ENCODE peak calls at places on chromosomes 5 and 9, in nine cellular contexts. One of them, this sample, is unnamed.

GRCh38 chr5:34709861-34710673 is 53.9 kb downstream of the RAI14 start:
- DNase-seq in heart right ventricle: no peak
- DNase-seq in ascending aorta: no peak
- DNase-seq in Calu3: no peak
- DNase-seq in kidney: no peak
- DNase-seq in HFF-Myc: peak; percentile 44
- DNase-seq in HuH-7.5: no peak
- DNase-seq in pons: no peak
- DNase-seq in effector CD4-positive, alpha-beta T cell: no peak
- DNase-seq in this sample: peak; percentile 91

GRCh38 chr5:135234242-135235000 is 164.6 kb downstream of the MACROH2A1 start:
- DNase-seq in heart right ventricle: no peak
- DNase-seq in ascending aorta: no peak
- DNase-seq in Calu3: no peak
- DNase-seq in kidney: peak; percentile 32
- DNase-seq in HFF-Myc: no peak
- DNase-seq in HuH-7.5: no peak
- DNase-seq in pons: no peak
- DNase-seq in effector CD4-positive, alpha-beta T cell: no peak
- DNase-seq in this sample: no peak

GRCh38 chr9:38388283-38389223 is 3.9 kb upstream of the ALDH1B1 start:
- DNase-seq in heart right ventricle: no peak
- DNase-seq in ascending aorta: no peak
- DNase-seq in Calu3: no peak
- DNase-seq in kidney: no peak
- DNase-seq in HFF-Myc: no peak
- DNase-seq in HuH-7.5: no peak
- DNase-seq in pons: no peak
- DNase-seq in effector CD4-positive, alpha-beta T cell: no peak
- DNase-seq in this sample: no peak

GRCh38 chr5:72648511-72648910 is 141.3 kb upstream of the ZNF366 start:
- DNase-seq in heart right ventricle: no peak
- DNase-seq in ascending aorta: no peak
- DNase-seq in Calu3: no peak
- DNase-seq in kidney: no peak
- DNase-seq in HFF-Myc: no peak
- DNase-seq in HuH-7.5: no peak
- DNase-seq in pons: peak; percentile 26
- DNase-seq in effector CD4-positive, alpha-beta T cell: no peak
- DNase-seq in this sample: no peak

GRCh38 chr9:108041551-108041950 is 552.0 kb upstream of the KLF4 start:
- DNase-seq in heart right ventricle: no peak
- DNase-seq in ascending aorta: no peak
- DNase-seq in Calu3: no peak
- DNase-seq in kidney: no peak
- DNase-seq in HFF-Myc: no peak
- DNase-seq in HuH-7.5: no peak
- DNase-seq in pons: no peak
- DNase-seq in effector CD4-positive, alpha-beta T cell: no peak
- DNase-seq in this sample: no peak

GRCh38 chr9:96009690-96010477 is 134.4 kb downstream of the ERCC6L2 start:
- DNase-seq in heart right ventricle: no peak
- DNase-seq in ascending aorta: no peak
- DNase-seq in Calu3: no peak
- DNase-seq in kidney: no peak
- DNase-seq in HFF-Myc: no peak
- DNase-seq in HuH-7.5: no peak
- DNase-seq in pons: no peak
- DNase-seq in effector CD4-positive, alpha-beta T cell: peak; percentile 37
- DNase-seq in this sample: no peak

GRCh38 chr5:150180241-150181027 is 9.4 kb upstream of the SLC6A7 start:
- DNase-seq in heart right ventricle: peak; percentile 73
- DNase-seq in ascending aorta: peak; percentile 44
- DNase-seq in Calu3: no peak
- DNase-seq in kidney: peak; percentile 83
- DNase-seq in HFF-Myc: no peak
- DNase-seq in HuH-7.5: no peak
- DNase-seq in pons: peak; percentile 66
- DNase-seq in effector CD4-positive, alpha-beta T cell: no peak
- DNase-seq in this sample: no peak

GRCh38 chr9:89312154-89312616 is 1.2 kb downstream of the CKS2 start:
- DNase-seq in heart right ventricle: no peak
- DNase-seq in ascending aorta: no peak
- DNase-seq in Calu3: no peak
- DNase-seq in kidney: no peak
- DNase-seq in HFF-Myc: no peak
- DNase-seq in HuH-7.5: no peak
- DNase-seq in pons: no peak
- DNase-seq in effector CD4-positive, alpha-beta T cell: no peak
- DNase-seq in this sample: no peak

GRCh38 chr5:139462582-139463276 is at the start of gene ECSCR:
- DNase-seq in heart right ventricle: peak; percentile 79
- DNase-seq in ascending aorta: no peak
- DNase-seq in Calu3: no peak
- DNase-seq in kidney: no peak
- DNase-seq in HFF-Myc: no peak
- DNase-seq in HuH-7.5: no peak
- DNase-seq in pons: no peak
- DNase-seq in effector CD4-positive, alpha-beta T cell: no peak
- DNase-seq in this sample: no peak

GRCh38 chr9:130917171-130917960 is 20.8 kb upstream of the QRFP start:
- DNase-seq in heart right ventricle: no peak
- DNase-seq in ascending aorta: no peak
- DNase-seq in Calu3: no peak
- DNase-seq in kidney: no peak
- DNase-seq in HFF-Myc: no peak
- DNase-seq in HuH-7.5: no peak
- DNase-seq in pons: no peak
- DNase-seq in effector CD4-positive, alpha-beta T cell: no peak
- DNase-seq in this sample: no peak

GRCh38 chr5:59275537-59276276 is 617.8 kb downstream of the PDE4D start:
- DNase-seq in heart right ventricle: peak; percentile 57
- DNase-seq in ascending aorta: no peak
- DNase-seq in Calu3: peak; percentile 12
- DNase-seq in kidney: no peak
- DNase-seq in HFF-Myc: no peak
- DNase-seq in HuH-7.5: no peak
- DNase-seq in pons: peak; percentile 61
- DNase-seq in effector CD4-positive, alpha-beta T cell: no peak
- DNase-seq in this sample: peak; percentile 73

GRCh38 chr9:135075234-135076142 is 12.0 kb upstream of the OLFM1 start:
- DNase-seq in heart right ventricle: peak; percentile 54
- DNase-seq in ascending aorta: no peak
- DNase-seq in Calu3: peak; percentile 28
- DNase-seq in kidney: peak; percentile 86
- DNase-seq in HFF-Myc: no peak
- DNase-seq in HuH-7.5: no peak
- DNase-seq in pons: peak; percentile 20
- DNase-seq in effector CD4-positive, alpha-beta T cell: no peak
- DNase-seq in this sample: no peak

GRCh38 chr9:124458441-124458840 is 8.2 kb downstream of the ADGRD2 start:
- DNase-seq in heart right ventricle: no peak
- DNase-seq in ascending aorta: no peak
- DNase-seq in Calu3: no peak
- DNase-seq in kidney: no peak
- DNase-seq in HFF-Myc: no peak
- DNase-seq in HuH-7.5: no peak
- DNase-seq in pons: no peak
- DNase-seq in effector CD4-positive, alpha-beta T cell: no peak
- DNase-seq in this sample: no peak

GRCh38 chr5:176446884-176447537 is 1.2 kb upstream of the FAF2 start:
- DNase-seq in heart right ventricle: no peak
- DNase-seq in ascending aorta: no peak
- DNase-seq in Calu3: peak; percentile 31
- DNase-seq in kidney: no peak
- DNase-seq in HFF-Myc: no peak
- DNase-seq in HuH-7.5: no peak
- DNase-seq in pons: peak; percentile 12
- DNase-seq in effector CD4-positive, alpha-beta T cell: no peak
- DNase-seq in this sample: no peak

GRCh38 chr5:151618907-151619306 is 27.8 kb upstream of the FAT2 start:
- DNase-seq in heart right ventricle: no peak
- DNase-seq in ascending aorta: no peak
- DNase-seq in Calu3: no peak
- DNase-seq in kidney: no peak
- DNase-seq in HFF-Myc: no peak
- DNase-seq in HuH-7.5: no peak
- DNase-seq in pons: no peak
- DNase-seq in effector CD4-positive, alpha-beta T cell: no peak
- DNase-seq in this sample: no peak

GRCh38 chr5:132203464-132203818 is 24.2 kb downstream of the P4HA2 start:
- DNase-seq in heart right ventricle: no peak
- DNase-seq in ascending aorta: no peak
- DNase-seq in Calu3: no peak
- DNase-seq in kidney: no peak
- DNase-seq in HFF-Myc: no peak
- DNase-seq in HuH-7.5: no peak
- DNase-seq in pons: no peak
- DNase-seq in effector CD4-positive, alpha-beta T cell: no peak
- DNase-seq in this sample: no peak

GRCh38 chr9:7570107-7570720 is 229.4 kb downstream of the DMAC1 start:
- DNase-seq in heart right ventricle: peak; percentile 37
- DNase-seq in ascending aorta: no peak
- DNase-seq in Calu3: peak; percentile 49
- DNase-seq in kidney: no peak
- DNase-seq in HFF-Myc: peak; percentile 19
- DNase-seq in HuH-7.5: peak; percentile 6
- DNase-seq in pons: peak; percentile 78
- DNase-seq in effector CD4-positive, alpha-beta T cell: peak; percentile 53
- DNase-seq in this sample: peak; percentile 29